ENCODE peak calls at places on chromosomes 11 and 22, in six cellular contexts. F is cardiac muscle cell; U is stomach; N is body of pancreas; T is IMR-90; O is CD8-positive, alpha-beta T cell. P is an unnamed sample.

GRCh38 chr11:97118756-97119155 is 728.9 kb downstream of the JRKL start:
- DNase-seq in F (peak; percentile 34), U (no peak), N (no peak), T (no peak), O (no peak), P (no peak)

GRCh38 chr11:783581-784015 is 6.3 kb downstream of the CEND1 start:
- DNase-seq in F (peak; percentile 89), U (peak; percentile 89), N (peak; percentile 91), T (peak; percentile 96), O (no peak), P (peak; percentile 93)

GRCh38 chr22:30290679-30291333 is 1.5 kb upstream of the CASTOR1 start:
- DNase-seq in F (peak; percentile 61), U (peak; percentile 91), N (peak; percentile 96), T (peak; percentile 48), O (no peak), P (no peak)

GRCh38 chr11:92960886-92961285 is 8.6 kb upstream of the MTNR1B start:
- DNase-seq in F (no peak), U (no peak), N (no peak), T (no peak), O (no peak), P (no peak)

GRCh38 chr11:47607380-47607779 is 13.2 kb upstream of the C1QTNF4 start:
- DNase-seq in F (peak; percentile 67), U (no peak), N (no peak), T (peak; percentile 96), O (no peak), P (no peak)

GRCh38 chr11:41499429-41499828 is 40.0 kb upstream of the LRRC4C start:
- DNase-seq in F (no peak), U (no peak), N (no peak), T (no peak), O (no peak), P (no peak)

GRCh38 chr11:121422675-121423074 is 29.4 kb upstream of the SORL1 start:
- DNase-seq in F (no peak), U (no peak), N (no peak), T (no peak), O (no peak), P (no peak)

GRCh38 chr11:2573240-2574042 is 126.4 kb downstream of the KCNQ1OT1 start:
- DNase-seq in F (no peak), U (no peak), N (peak; percentile 6), T (no peak), O (no peak), P (no peak)

GRCh38 chr22:37197451-37198289 is 9.6 kb upstream of the C1QTNF6 start:
- DNase-seq in F (no peak), U (peak; percentile 51), N (peak; percentile 84), T (peak; percentile 61), O (no peak), P (peak; percentile 80)

GRCh38 chr11:2449548-2450320 is 4.9 kb downstream of the KCNQ1 start:
- DNase-seq in F (no peak), U (no peak), N (no peak), T (no peak), O (no peak), P (no peak)

GRCh38 chr11:66845876-66846212 is 2.6 kb downstream of the RCE1 start:
- DNase-seq in F (no peak), U (peak; percentile 21), N (no peak), T (no peak), O (no peak), P (no peak)

DNA sequence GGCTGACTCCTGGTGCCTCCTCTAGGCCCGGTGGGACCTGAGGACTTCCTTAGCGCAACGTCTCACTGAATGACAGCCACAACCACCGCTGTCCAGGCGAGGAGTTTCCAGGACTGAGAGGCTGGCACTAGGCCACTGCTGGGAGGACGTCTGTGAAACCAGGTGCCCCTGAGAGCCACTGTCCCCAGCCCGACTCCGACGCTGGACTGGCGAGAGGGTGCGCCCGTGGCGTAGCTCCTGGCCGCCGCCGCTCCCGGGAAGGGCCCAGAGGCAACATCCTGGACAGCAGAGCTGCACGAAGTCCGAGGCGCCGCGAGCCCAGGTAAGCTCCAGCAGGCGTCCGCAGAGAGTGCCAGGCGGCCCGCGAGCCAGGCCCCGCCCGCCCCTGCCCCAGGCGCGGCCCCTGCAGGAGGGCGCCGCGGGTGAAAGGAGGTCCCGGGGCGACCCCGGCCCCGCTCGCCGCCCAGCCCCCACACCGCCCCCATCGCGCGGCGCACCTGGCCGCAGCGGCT is 525 bp downstream of the DGCR2 start:
- DNase-seq in F (peak; percentile 68), U (peak; percentile 65), N (peak; percentile 81), T (peak; percentile 7), O (no peak), P (peak; percentile 56)
- H3K4me1 ChIP-seq in F (peaks cover 7% of the 10 kb centered on the region), U (peaks cover 47% of the 10 kb centered on the region), N (peaks cover 52% of the 10 kb centered on the region), T (peaks cover 16% of the 10 kb centered on the region), O (peaks cover 54% of the 10 kb centered on the region), P (peaks cover 10% of the 10 kb centered on the region)

DNA sequence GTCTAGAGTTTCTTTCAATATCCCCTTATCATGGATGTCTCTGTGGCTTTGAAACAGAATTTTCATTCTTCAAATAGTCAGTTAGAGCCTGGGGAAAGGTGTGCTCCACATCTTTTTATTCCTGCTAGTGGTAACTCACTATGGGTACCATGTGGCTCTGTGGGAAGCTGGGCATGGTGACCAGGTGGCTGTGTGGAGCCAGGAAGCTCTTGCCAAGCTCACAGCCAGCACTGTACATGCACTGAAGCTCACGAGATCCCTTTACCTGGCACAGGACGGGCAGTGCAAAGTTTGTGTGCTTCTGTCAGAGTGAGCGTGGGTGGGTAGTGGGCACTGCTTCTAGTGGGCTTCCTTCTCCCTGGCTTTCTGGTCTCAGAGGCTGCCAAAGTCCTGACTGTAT is 6.3 kb upstream of the KDM4F start:
- DNase-seq in F (no peak), U (no peak), N (peak; percentile 42), T (no peak), O (no peak), P (no peak)
- H3K4me3 ChIP-seq in F (no peak overlapping the region), U (no peak overlapping the region), N (no peak overlapping the region), T (no peak overlapping the region), O (no peak overlapping the region), P (no peak overlapping the region)

GRCh38 chr11:27697679-27698275 is 2.5 kb downstream of the BDNF start:
- DNase-seq in F (no peak), U (no peak), N (no peak), T (no peak), O (no peak), P (no peak)
- H3K27ac ChIP-seq in F (no peak overlapping the region), U (no peak overlapping the region), N (no peak overlapping the region), T (peak overlapping the region; percentile 54), O (no peak overlapping the region), P (no peak overlapping the region)

GRCh38 chr11:69430566-69430965 is 50.9 kb upstream of the LINC01488 start:
- DNase-seq in F (no peak), U (no peak), N (no peak), T (peak; percentile 30), O (no peak), P (no peak)
- H3K4me1 ChIP-seq in F (no peaks in the 10 kb centered on the region), U (no peaks in the 10 kb centered on the region), N (no peaks in the 10 kb centered on the region), T (no peaks in the 10 kb centered on the region), O (peaks cover 15% of the 10 kb centered on the region), P (no peaks in the 10 kb centered on the region)

GRCh38 chr11:69984457-69985261 is 93.5 kb upstream of the ANO1 start:
- DNase-seq in F (peak; percentile 23), U (no peak), N (no peak), T (no peak), O (no peak), P (no peak)

GRCh38 chr11:69985654-69986420 is 92.3 kb upstream of the ANO1 start:
- DNase-seq in F (peak; percentile 23), U (no peak), N (no peak), T (no peak), O (no peak), P (no peak)

GRCh38 chr11:69983897-69984438 is 94.1 kb upstream of the ANO1 start:
- DNase-seq in F (no peak), U (no peak), N (no peak), T (peak; percentile 37), O (no peak), P (no peak)

GRCh38 chr11:69985331-69985653 is 92.8 kb upstream of the ANO1 start:
- DNase-seq in F (no peak), U (no peak), N (no peak), T (no peak), O (no peak), P (no peak)

DNA sequence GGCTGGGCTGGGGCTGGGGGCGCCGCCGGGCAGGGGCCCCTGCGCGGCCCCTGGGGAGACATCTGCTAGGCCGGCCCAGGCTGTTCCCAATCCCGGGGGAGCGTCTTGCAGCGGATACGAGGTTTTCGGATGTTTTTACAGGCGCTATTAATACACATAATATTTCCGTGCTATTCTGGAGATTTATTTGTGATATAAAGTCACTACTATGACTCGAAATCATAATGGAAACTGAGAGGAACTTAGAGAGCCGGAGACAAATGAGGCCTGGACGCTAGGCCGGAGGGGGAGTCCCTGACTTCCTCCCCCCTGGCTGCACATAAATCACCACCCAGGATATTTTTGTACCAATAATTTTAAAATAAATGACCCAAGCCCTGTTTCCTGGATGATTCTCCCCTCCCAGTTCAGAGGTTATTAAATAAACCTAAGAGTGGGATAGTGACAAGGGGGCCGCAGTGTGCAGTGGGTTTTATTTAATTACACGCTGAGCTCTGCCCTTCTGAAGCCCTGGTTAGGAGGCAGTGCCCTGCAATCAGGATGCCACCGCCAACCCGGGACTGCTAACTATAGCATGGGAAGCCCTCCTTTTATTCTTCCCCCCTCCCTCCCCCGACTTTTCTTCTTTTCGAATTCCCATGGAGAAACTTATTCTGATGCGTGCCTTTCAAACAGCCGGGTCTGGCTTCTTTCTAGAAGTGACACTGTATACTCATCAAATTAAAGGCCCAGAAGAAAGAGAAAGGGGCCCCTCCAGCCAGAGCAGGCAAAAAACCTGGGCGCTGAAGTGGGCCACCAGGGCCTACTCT is 91.5 kb upstream of the ANO1 start:
- DNase-seq in F (no peak), U (no peak), N (no peak), T (no peak), O (no peak), P (no peak)
- H3K4me3 ChIP-seq in F (no peak overlapping the region), U (peak overlapping the region; percentile 44), N (no peak overlapping the region), T (peak overlapping the region; percentile 72), O (no peak overlapping the region), P (no peak overlapping the region)

DNA sequence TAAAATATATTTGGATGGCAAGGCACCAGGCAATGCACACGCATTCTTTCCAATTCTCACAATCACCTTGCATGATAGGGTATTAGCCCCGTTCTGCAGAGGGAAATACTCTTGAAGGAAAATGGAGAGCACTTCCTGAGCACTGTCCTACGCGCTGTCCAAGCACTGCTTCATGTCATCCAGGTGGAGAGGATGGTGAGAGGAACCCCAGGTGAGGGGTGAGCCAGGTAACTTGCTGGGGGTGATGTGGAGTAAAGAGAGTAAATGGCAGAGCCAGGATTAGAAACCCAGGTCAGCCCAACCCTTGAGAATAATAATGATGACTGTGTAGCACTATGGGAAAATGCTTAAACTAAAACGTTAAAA is 711 bp upstream of the PACSIN2 start:
- DNase-seq in F (no peak), U (no peak), N (no peak), T (no peak), O (no peak), P (no peak)
- H3K27ac ChIP-seq in F (no peak overlapping the region), U (peak overlapping the region; percentile 86), N (peak overlapping the region; percentile 84), T (no peak overlapping the region), O (peak overlapping the region; percentile 76), P (no peak overlapping the region)

DNA sequence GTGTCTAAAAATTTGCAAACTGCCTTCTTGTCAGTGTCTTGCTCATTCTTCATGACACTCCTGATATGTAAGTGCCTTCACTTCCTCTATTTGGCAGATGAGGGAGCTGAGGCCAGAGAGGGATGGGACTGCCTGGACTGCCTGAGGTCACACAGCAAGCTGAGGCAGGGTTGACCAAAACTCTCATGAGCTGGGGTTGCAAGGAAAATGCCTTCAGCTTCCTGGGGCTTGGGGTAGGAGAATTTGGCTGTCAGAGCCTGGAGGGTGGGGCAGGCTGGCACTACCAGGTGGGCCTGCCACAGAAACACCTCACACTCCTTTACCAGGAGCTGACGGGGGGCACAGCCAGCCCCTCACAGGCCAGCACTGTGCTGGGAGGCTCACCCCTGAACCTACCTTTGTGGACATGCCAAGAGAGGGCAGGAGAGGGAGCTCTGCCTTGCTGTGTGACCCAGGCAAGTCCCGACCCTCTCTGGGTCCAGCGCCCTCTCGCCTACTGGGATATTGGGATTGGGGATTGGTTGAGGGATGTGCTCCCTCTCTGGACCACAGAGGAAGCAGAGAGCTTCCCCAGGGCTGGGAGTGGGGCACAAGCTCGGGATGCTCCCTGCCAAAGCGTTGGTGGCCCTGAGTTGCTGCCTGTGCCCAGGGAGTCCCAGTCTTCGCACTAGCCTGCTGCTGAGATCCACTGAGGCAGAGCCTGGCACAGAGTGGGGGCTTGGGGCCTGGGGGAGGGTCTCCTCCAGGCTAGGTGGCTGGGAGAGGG is 1.9 kb upstream of the P2RY6 start:
- DNase-seq in F (no peak), U (peak; percentile 23), N (no peak), T (no peak), O (no peak), P (no peak)
- H3K4me1 ChIP-seq in F (peaks cover 21% of the 10 kb centered on the region), U (no peaks in the 10 kb centered on the region), N (no peaks in the 10 kb centered on the region), T (no peaks in the 10 kb centered on the region), O (no peaks in the 10 kb centered on the region), P (peaks cover 19% of the 10 kb centered on the region)

P was measured in small intestine.